ENCODE peak calls at places on chromosomes 16 and 17, in nine cellular contexts. One of them, this sample, is unnamed.

GRCh38 chr17:78469443-78469842 is 91.0 kb downstream of the PGS1 start:
- DNase-seq in NCI-H524: no peak
- DNase-seq in testis: no peak
- DNase-seq in memory B cell: no peak
- DNase-seq in effector memory CD4-positive, alpha-beta T cell: no peak
- DNase-seq in stimulated activated CD4-positive, alpha-beta T cell treated with anti-CD3 and anti-CD28 coated beads, Interleukin-12 subunit alpha, Interleukin-12 subunit beta, amount 100 ng/mL, for 48 hours: no peak
- DNase-seq in HT-29: no peak
- DNase-seq in NCI-H345: no peak
- DNase-seq in iPS-NIHi11: no peak
- DNase-seq in this sample: no peak

GRCh38 chr16:22001591-22001990 is 675 bp upstream of the PDZD9 start:
- DNase-seq in effector memory CD4-positive, alpha-beta T cell: no peak
- DNase-seq in memory B cell: no peak
- DNase-seq in NCI-H524: no peak
- DNase-seq in NCI-H345: no peak
- DNase-seq in stimulated activated CD4-positive, alpha-beta T cell treated with anti-CD3 and anti-CD28 coated beads, Interleukin-12 subunit alpha, Interleukin-12 subunit beta, amount 100 ng/mL, for 48 hours: no peak
- DNase-seq in HT-29: no peak
- DNase-seq in testis: no peak
- DNase-seq in iPS-NIHi11: no peak
- DNase-seq in this sample: no peak

GRCh38 chr16:84618428-84619102 is 687 bp upstream of the COTL1 start:
- DNase-seq in effector memory CD4-positive, alpha-beta T cell: no peak
- DNase-seq in testis: no peak
- DNase-seq in iPS-NIHi11: peak
- DNase-seq in NCI-H524: no peak
- DNase-seq in NCI-H345: no peak
- DNase-seq in memory B cell: no peak
- DNase-seq in HT-29: peak
- DNase-seq in stimulated activated CD4-positive, alpha-beta T cell treated with anti-CD3 and anti-CD28 coated beads, Interleukin-12 subunit alpha, Interleukin-12 subunit beta, amount 100 ng/mL, for 48 hours: no peak
- DNase-seq in this sample: no peak

GRCh38 chr16:1492923-1493745 is at the start of gene TELO2:
- DNase-seq in testis: peak
- DNase-seq in iPS-NIHi11: peak
- DNase-seq in NCI-H345: peak
- DNase-seq in memory B cell: peak
- DNase-seq in effector memory CD4-positive, alpha-beta T cell: peak
- DNase-seq in NCI-H524: peak
- DNase-seq in HT-29: peak
- DNase-seq in stimulated activated CD4-positive, alpha-beta T cell treated with anti-CD3 and anti-CD28 coated beads, Interleukin-12 subunit alpha, Interleukin-12 subunit beta, amount 100 ng/mL, for 48 hours: peak
- DNase-seq in this sample: peak

GRCh38 chr16:66510711-66511614 is 39.0 kb downstream of the TK2 start:
- DNase-seq in effector memory CD4-positive, alpha-beta T cell: no peak
- DNase-seq in HT-29: peak
- DNase-seq in NCI-H524: no peak
- DNase-seq in stimulated activated CD4-positive, alpha-beta T cell treated with anti-CD3 and anti-CD28 coated beads, Interleukin-12 subunit alpha, Interleukin-12 subunit beta, amount 100 ng/mL, for 48 hours: no peak
- DNase-seq in testis: peak
- DNase-seq in NCI-H345: no peak
- DNase-seq in memory B cell: no peak
- DNase-seq in iPS-NIHi11: no peak
- DNase-seq in this sample: peak

GRCh38 chr17:38920374-38921291 is 4.8 kb upstream of the LASP1NB start:
- DNase-seq in stimulated activated CD4-positive, alpha-beta T cell treated with anti-CD3 and anti-CD28 coated beads, Interleukin-12 subunit alpha, Interleukin-12 subunit beta, amount 100 ng/mL, for 48 hours: no peak
- DNase-seq in iPS-NIHi11: no peak
- DNase-seq in HT-29: no peak
- DNase-seq in testis: peak
- DNase-seq in effector memory CD4-positive, alpha-beta T cell: no peak
- DNase-seq in NCI-H524: no peak
- DNase-seq in NCI-H345: no peak
- DNase-seq in memory B cell: no peak
- DNase-seq in this sample: peak

GRCh38 chr16:83187404-83187803 is 560.6 kb downstream of the CDH13 start:
- DNase-seq in effector memory CD4-positive, alpha-beta T cell: no peak
- DNase-seq in stimulated activated CD4-positive, alpha-beta T cell treated with anti-CD3 and anti-CD28 coated beads, Interleukin-12 subunit alpha, Interleukin-12 subunit beta, amount 100 ng/mL, for 48 hours: no peak
- DNase-seq in HT-29: no peak
- DNase-seq in testis: no peak
- DNase-seq in memory B cell: no peak
- DNase-seq in iPS-NIHi11: no peak
- DNase-seq in NCI-H524: no peak
- DNase-seq in NCI-H345: no peak
- DNase-seq in this sample: no peak

GRCh38 chr16:9008335-9009260 is 44.9 kb upstream of the USP7 start:
- DNase-seq in NCI-H345: peak
- DNase-seq in effector memory CD4-positive, alpha-beta T cell: peak
- DNase-seq in HT-29: peak
- DNase-seq in NCI-H524: peak
- DNase-seq in testis: peak
- DNase-seq in memory B cell: peak
- DNase-seq in stimulated activated CD4-positive, alpha-beta T cell treated with anti-CD3 and anti-CD28 coated beads, Interleukin-12 subunit alpha, Interleukin-12 subunit beta, amount 100 ng/mL, for 48 hours: peak
- DNase-seq in iPS-NIHi11: peak
- DNase-seq in this sample: no peak

GRCh38 chr17:35749560-35750412 is 3.3 kb downstream of the GAS2L2 start:
- DNase-seq in NCI-H345: no peak
- DNase-seq in NCI-H524: no peak
- DNase-seq in effector memory CD4-positive, alpha-beta T cell: no peak
- DNase-seq in stimulated activated CD4-positive, alpha-beta T cell treated with anti-CD3 and anti-CD28 coated beads, Interleukin-12 subunit alpha, Interleukin-12 subunit beta, amount 100 ng/mL, for 48 hours: no peak
- DNase-seq in memory B cell: no peak
- DNase-seq in iPS-NIHi11: peak
- DNase-seq in HT-29: no peak
- DNase-seq in testis: no peak
- DNase-seq in this sample: no peak

GRCh38 chr16:66677179-66677578 is 19.4 kb downstream of the CMTM4 start:
- DNase-seq in HT-29: no peak
- DNase-seq in NCI-H524: no peak
- DNase-seq in NCI-H345: no peak
- DNase-seq in stimulated activated CD4-positive, alpha-beta T cell treated with anti-CD3 and anti-CD28 coated beads, Interleukin-12 subunit alpha, Interleukin-12 subunit beta, amount 100 ng/mL, for 48 hours: no peak
- DNase-seq in iPS-NIHi11: no peak
- DNase-seq in effector memory CD4-positive, alpha-beta T cell: no peak
- DNase-seq in testis: no peak
- DNase-seq in memory B cell: no peak
- DNase-seq in this sample: no peak

GRCh38 chr17:21089145-21089544 is 37.6 kb upstream of the DHRS7B start:
- DNase-seq in stimulated activated CD4-positive, alpha-beta T cell treated with anti-CD3 and anti-CD28 coated beads, Interleukin-12 subunit alpha, Interleukin-12 subunit beta, amount 100 ng/mL, for 48 hours: no peak
- DNase-seq in NCI-H345: no peak
- DNase-seq in NCI-H524: no peak
- DNase-seq in iPS-NIHi11: no peak
- DNase-seq in memory B cell: no peak
- DNase-seq in testis: no peak
- DNase-seq in effector memory CD4-positive, alpha-beta T cell: no peak
- DNase-seq in HT-29: no peak
- DNase-seq in this sample: no peak

GRCh38 chr17:13070732-13071131 is 52.9 kb upstream of the ELAC2 start:
- DNase-seq in HT-29: no peak
- DNase-seq in iPS-NIHi11: no peak
- DNase-seq in testis: no peak
- DNase-seq in effector memory CD4-positive, alpha-beta T cell: no peak
- DNase-seq in stimulated activated CD4-positive, alpha-beta T cell treated with anti-CD3 and anti-CD28 coated beads, Interleukin-12 subunit alpha, Interleukin-12 subunit beta, amount 100 ng/mL, for 48 hours: no peak
- DNase-seq in NCI-H524: no peak
- DNase-seq in memory B cell: no peak
- DNase-seq in NCI-H345: no peak
- DNase-seq in this sample: no peak

GRCh38 chr16:68346892-68347480 is 36.2 kb downstream of the PRMT7 start:
- DNase-seq in HT-29: no peak
- DNase-seq in memory B cell: no peak
- DNase-seq in iPS-NIHi11: no peak
- DNase-seq in testis: no peak
- DNase-seq in NCI-H345: no peak
- DNase-seq in stimulated activated CD4-positive, alpha-beta T cell treated with anti-CD3 and anti-CD28 coated beads, Interleukin-12 subunit alpha, Interleukin-12 subunit beta, amount 100 ng/mL, for 48 hours: no peak
- DNase-seq in NCI-H524: no peak
- DNase-seq in effector memory CD4-positive, alpha-beta T cell: no peak
- DNase-seq in this sample: no peak

GRCh38 chr17:34378664-34379101 is 15.7 kb upstream of the CCL1 start:
- DNase-seq in stimulated activated CD4-positive, alpha-beta T cell treated with anti-CD3 and anti-CD28 coated beads, Interleukin-12 subunit alpha, Interleukin-12 subunit beta, amount 100 ng/mL, for 48 hours: peak
- DNase-seq in iPS-NIHi11: no peak
- DNase-seq in NCI-H524: no peak
- DNase-seq in NCI-H345: no peak
- DNase-seq in testis: no peak
- DNase-seq in memory B cell: no peak
- DNase-seq in HT-29: no peak
- DNase-seq in effector memory CD4-positive, alpha-beta T cell: no peak
- DNase-seq in this sample: no peak

GRCh38 chr17:78357177-78357586 is 2.7 kb downstream of the SOCS3 start:
- DNase-seq in effector memory CD4-positive, alpha-beta T cell: no peak
- DNase-seq in NCI-H524: no peak
- DNase-seq in stimulated activated CD4-positive, alpha-beta T cell treated with anti-CD3 and anti-CD28 coated beads, Interleukin-12 subunit alpha, Interleukin-12 subunit beta, amount 100 ng/mL, for 48 hours: no peak
- DNase-seq in HT-29: no peak
- DNase-seq in NCI-H345: no peak
- DNase-seq in iPS-NIHi11: no peak
- DNase-seq in memory B cell: no peak
- DNase-seq in testis: peak
- DNase-seq in this sample: no peak

GRCh38 chr16:83965444-83966152 is 2.4 kb upstream of the NECAB2 start:
- DNase-seq in memory B cell: no peak
- DNase-seq in effector memory CD4-positive, alpha-beta T cell: no peak
- DNase-seq in NCI-H524: no peak
- DNase-seq in NCI-H345: no peak
- DNase-seq in iPS-NIHi11: no peak
- DNase-seq in testis: no peak
- DNase-seq in stimulated activated CD4-positive, alpha-beta T cell treated with anti-CD3 and anti-CD28 coated beads, Interleukin-12 subunit alpha, Interleukin-12 subunit beta, amount 100 ng/mL, for 48 hours: no peak
- DNase-seq in HT-29: no peak
- DNase-seq in this sample: no peak

GRCh38 chr16:86059253-86060171 is 160.6 kb downstream of the IRF8 start:
- DNase-seq in testis: peak
- DNase-seq in NCI-H345: no peak
- DNase-seq in HT-29: no peak
- DNase-seq in memory B cell: no peak
- DNase-seq in iPS-NIHi11: no peak
- DNase-seq in NCI-H524: no peak
- DNase-seq in stimulated activated CD4-positive, alpha-beta T cell treated with anti-CD3 and anti-CD28 coated beads, Interleukin-12 subunit alpha, Interleukin-12 subunit beta, amount 100 ng/mL, for 48 hours: no peak
- DNase-seq in effector memory CD4-positive, alpha-beta T cell: no peak
- DNase-seq in this sample: no peak

GRCh38 chr17:7417056-7417655 is 3.0 kb upstream of the SPEM1 start:
- DNase-seq in NCI-H345: no peak
- DNase-seq in HT-29: no peak
- DNase-seq in iPS-NIHi11: no peak
- DNase-seq in NCI-H524: no peak
- DNase-seq in stimulated activated CD4-positive, alpha-beta T cell treated with anti-CD3 and anti-CD28 coated beads, Interleukin-12 subunit alpha, Interleukin-12 subunit beta, amount 100 ng/mL, for 48 hours: no peak
- DNase-seq in memory B cell: no peak
- DNase-seq in effector memory CD4-positive, alpha-beta T cell: no peak
- DNase-seq in testis: no peak
- DNase-seq in this sample: no peak

GRCh38 chr17:44872131-44872768 is 24.6 kb downstream of the HIGD1B start:
- DNase-seq in iPS-NIHi11: no peak
- DNase-seq in NCI-H345: peak
- DNase-seq in effector memory CD4-positive, alpha-beta T cell: no peak
- DNase-seq in stimulated activated CD4-positive, alpha-beta T cell treated with anti-CD3 and anti-CD28 coated beads, Interleukin-12 subunit alpha, Interleukin-12 subunit beta, amount 100 ng/mL, for 48 hours: no peak
- DNase-seq in memory B cell: no peak
- DNase-seq in HT-29: no peak
- DNase-seq in testis: no peak
- DNase-seq in NCI-H524: no peak
- DNase-seq in this sample: no peak

This sample was measured in mesenteric fat pad.